ENCODE peak calls at places on chromosomes 11 and 22, in seven cellular contexts. One of them, this sample, is unnamed.
A peak's percentile ranks its signal among the peaks of the same experiment; 100 is the strongest.

GRCh38 chr11:127470485-127470884 is 469.9 kb upstream of the KIRREL3 start:
- DNase-seq in H9: no peak
- DNase-seq in neuronal stem cell: no peak
- DNase-seq in mesenchymal stem cell: peak; percentile 24
- DNase-seq in IMR-90: no peak
- DNase-seq in mesendoderm: peak; percentile 44
- DNase-seq in H1: no peak
- DNase-seq in this sample: no peak

GRCh38 chr22:34108168-34108567 is 187.9 kb upstream of the LARGE1 start:
- DNase-seq in H9: no peak
- DNase-seq in neuronal stem cell: no peak
- DNase-seq in mesenchymal stem cell: no peak
- DNase-seq in IMR-90: no peak
- DNase-seq in mesendoderm: no peak
- DNase-seq in H1: no peak
- DNase-seq in this sample: no peak

GRCh38 chr11:81987829-81988472 is 745.7 kb downstream of the FAM181B start:
- DNase-seq in H9: no peak
- DNase-seq in neuronal stem cell: no peak
- DNase-seq in mesenchymal stem cell: peak; percentile 25
- DNase-seq in IMR-90: no peak
- DNase-seq in mesendoderm: no peak
- DNase-seq in H1: no peak
- DNase-seq in this sample: no peak

GRCh38 chr22:49096476-49096875 is 731.2 kb downstream of the BRD1 start:
- DNase-seq in H9: no peak
- DNase-seq in neuronal stem cell: no peak
- DNase-seq in mesenchymal stem cell: no peak
- DNase-seq in IMR-90: no peak
- DNase-seq in mesendoderm: no peak
- DNase-seq in H1: no peak
- DNase-seq in this sample: no peak

GRCh38 chr11:114080219-114080618 is 20.7 kb downstream of the ZBTB16 start:
- DNase-seq in H9: no peak
- DNase-seq in neuronal stem cell: no peak
- DNase-seq in mesenchymal stem cell: peak; percentile 87
- DNase-seq in IMR-90: no peak
- DNase-seq in mesendoderm: no peak
- DNase-seq in H1: no peak
- DNase-seq in this sample: no peak

GRCh38 chr11:72069787-72070251 is 10.5 kb downstream of the NUMA1 start:
- DNase-seq in H9: peak; percentile 42
- DNase-seq in neuronal stem cell: no peak
- DNase-seq in mesenchymal stem cell: peak; percentile 88
- DNase-seq in IMR-90: peak; percentile 84
- DNase-seq in mesendoderm: peak; percentile 71
- DNase-seq in H1: no peak
- DNase-seq in this sample: peak; percentile 87

GRCh38 chr22:46389081-46389480 is 53.6 kb downstream of the TRMU start:
- DNase-seq in H9: no peak
- DNase-seq in neuronal stem cell: no peak
- DNase-seq in mesenchymal stem cell: no peak
- DNase-seq in IMR-90: no peak
- DNase-seq in mesendoderm: no peak
- DNase-seq in H1: no peak
- DNase-seq in this sample: no peak

GRCh38 chr11:112874959-112875358 is 86.3 kb upstream of the NCAM1 start:
- DNase-seq in H9: no peak
- DNase-seq in neuronal stem cell: no peak
- DNase-seq in mesenchymal stem cell: no peak
- DNase-seq in IMR-90: no peak
- DNase-seq in mesendoderm: no peak
- DNase-seq in H1: no peak
- DNase-seq in this sample: no peak

GRCh38 chr11:16382638-16383380 is 26.5 kb upstream of the SOX6 start:
- DNase-seq in H9: no peak
- DNase-seq in neuronal stem cell: no peak
- DNase-seq in mesenchymal stem cell: no peak
- DNase-seq in IMR-90: peak; percentile 93
- DNase-seq in mesendoderm: no peak
- DNase-seq in H1: no peak
- DNase-seq in this sample: no peak

DNA sequence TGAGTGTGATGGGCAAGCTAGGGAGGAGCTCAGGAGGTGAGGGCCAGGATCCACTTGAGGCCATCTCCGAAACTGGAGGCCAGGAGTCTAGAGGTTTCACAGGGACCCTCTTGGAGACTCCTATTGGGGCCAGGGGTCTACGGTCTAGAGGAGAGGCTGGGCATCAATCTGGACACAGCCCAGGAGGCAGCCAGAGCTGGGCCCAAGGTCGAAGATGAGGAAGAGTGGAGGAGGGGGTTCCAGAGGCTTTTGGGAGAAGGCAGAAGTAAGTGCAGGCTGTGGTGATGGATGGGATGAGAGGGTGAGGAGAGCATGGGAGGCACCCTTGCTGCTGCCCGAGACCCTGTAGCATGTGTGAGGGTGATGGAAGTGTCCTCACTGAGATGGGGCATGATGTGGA is 56.6 kb downstream of the LRRC32 start:
- DNase-seq in H9: peak; percentile 18
- DNase-seq in neuronal stem cell: no peak
- DNase-seq in mesenchymal stem cell: no peak
- DNase-seq in IMR-90: no peak
- DNase-seq in mesendoderm: no peak
- DNase-seq in H1: no peak
- DNase-seq in this sample: no peak
- H3K4ac ChIP-seq in H9: no peak overlapping the region
- H3K4ac ChIP-seq in neuronal stem cell: no peak overlapping the region
- H3K4ac ChIP-seq in mesenchymal stem cell: no peak overlapping the region
- H3K4ac ChIP-seq in IMR-90: no peak overlapping the region
- H3K4ac ChIP-seq in mesendoderm: no peak overlapping the region
- H3K4ac ChIP-seq in H1: no peak overlapping the region
- H3K4ac ChIP-seq in this sample: no peak overlapping the region

GRCh38 chr11:100383357-100383865 is 303.7 kb upstream of the ARHGAP42 start:
- DNase-seq in H9: no peak
- DNase-seq in neuronal stem cell: no peak
- DNase-seq in mesenchymal stem cell: peak; percentile 14
- DNase-seq in IMR-90: no peak
- DNase-seq in mesendoderm: peak; percentile 30
- DNase-seq in H1: no peak
- DNase-seq in this sample: no peak
- H3K4ac ChIP-seq in H9: no peak overlapping the region
- H3K4ac ChIP-seq in neuronal stem cell: no peak overlapping the region
- H3K4ac ChIP-seq in mesenchymal stem cell: no peak overlapping the region
- H3K4ac ChIP-seq in IMR-90: no peak overlapping the region
- H3K4ac ChIP-seq in mesendoderm: no peak overlapping the region
- H3K4ac ChIP-seq in H1: no peak overlapping the region
- H3K4ac ChIP-seq in this sample: no peak overlapping the region

GRCh38 chr11:15233386-15233785 is 118.7 kb downstream of the INSC start:
- DNase-seq in H9: no peak
- DNase-seq in neuronal stem cell: no peak
- DNase-seq in mesenchymal stem cell: no peak
- DNase-seq in IMR-90: no peak
- DNase-seq in mesendoderm: no peak
- DNase-seq in H1: no peak
- DNase-seq in this sample: no peak
- H3K4ac ChIP-seq in H9: no peak overlapping the region
- H3K4ac ChIP-seq in neuronal stem cell: no peak overlapping the region
- H3K4ac ChIP-seq in mesenchymal stem cell: no peak overlapping the region
- H3K4ac ChIP-seq in IMR-90: no peak overlapping the region
- H3K4ac ChIP-seq in mesendoderm: no peak overlapping the region
- H3K4ac ChIP-seq in H1: no peak overlapping the region
- H3K4ac ChIP-seq in this sample: no peak overlapping the region

DNA sequence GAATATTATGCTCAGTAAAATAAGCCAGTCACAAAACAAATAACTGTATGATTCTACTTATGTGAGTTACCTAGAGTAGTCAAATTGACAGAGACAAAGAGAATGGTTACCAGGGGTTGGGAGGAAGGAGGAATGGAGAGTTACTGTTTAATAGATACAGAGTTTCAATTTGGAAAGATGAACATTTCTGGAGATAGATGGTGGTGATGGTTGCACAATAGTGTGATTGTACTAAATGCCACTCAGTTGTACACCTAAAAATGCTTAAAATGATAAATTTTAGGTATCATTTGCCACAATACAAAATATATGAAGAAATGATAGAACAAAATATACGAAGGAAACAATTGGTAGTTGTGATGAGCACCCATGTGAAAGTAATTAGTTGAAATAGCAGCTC is 43.4 kb downstream of the PDHX start:
- DNase-seq in H9: no peak
- DNase-seq in neuronal stem cell: no peak
- DNase-seq in mesenchymal stem cell: no peak
- DNase-seq in IMR-90: no peak
- DNase-seq in mesendoderm: no peak
- DNase-seq in H1: no peak
- DNase-seq in this sample: no peak
- H3K4ac ChIP-seq in H9: no peak overlapping the region
- H3K4ac ChIP-seq in neuronal stem cell: no peak overlapping the region
- H3K4ac ChIP-seq in mesenchymal stem cell: no peak overlapping the region
- H3K4ac ChIP-seq in IMR-90: no peak overlapping the region
- H3K4ac ChIP-seq in mesendoderm: no peak overlapping the region
- H3K4ac ChIP-seq in H1: no peak overlapping the region
- H3K4ac ChIP-seq in this sample: no peak overlapping the region

GRCh38 chr11:2940930-2941821 is 12.0 kb upstream of the PHLDA2 start:
- DNase-seq in H9: no peak
- DNase-seq in neuronal stem cell: no peak
- DNase-seq in mesenchymal stem cell: no peak
- DNase-seq in IMR-90: no peak
- DNase-seq in mesendoderm: no peak
- DNase-seq in H1: no peak
- DNase-seq in this sample: peak; percentile 21
- H3K4ac ChIP-seq in H9: no peak overlapping the region
- H3K4ac ChIP-seq in neuronal stem cell: peak overlapping the region; percentile 76
- H3K4ac ChIP-seq in mesenchymal stem cell: no peak overlapping the region
- H3K4ac ChIP-seq in IMR-90: no peak overlapping the region
- H3K4ac ChIP-seq in mesendoderm: no peak overlapping the region
- H3K4ac ChIP-seq in H1: no peak overlapping the region
- H3K4ac ChIP-seq in this sample: no peak overlapping the region

This sample was measured in trophoblast cell.